ENCODE peak calls at places on chromosome 16, in seven cellular contexts. Z is HFF-Myc, F is tibial artery, P is tibial nerve, H is stomach, V is astrocyte of the spinal cord, O is adrenal gland. B is an unnamed sample.

GRCh38 chr16:57489229-57489628 is 2.9 kb upstream of the DOK4 start:
- DNase-seq in F (no peak), H (no peak), O (no peak), P (peak; percentile 10), V (no peak), Z (no peak), B (no peak)

GRCh38 chr16:48143816-48144215 is 12.0 kb downstream of the ABCC12 start:
- DNase-seq in Z (no peak), V (peak; percentile 10), F (no peak), O (no peak), P (no peak), H (no peak), B (no peak)

GRCh38 chr16:31708348-31708747 is 165.3 kb upstream of the ZNF267 start:
- DNase-seq in O (no peak), P (no peak), V (no peak), H (no peak), F (no peak), Z (no peak), B (no peak)

GRCh38 chr16:68037820-68038597 is 14.9 kb downstream of the DUS2 start:
- DNase-seq in F (no peak), H (no peak), Z (no peak), V (no peak), O (no peak), P (no peak), B (no peak)

GRCh38 chr16:4322121-4323035 is 6.5 kb downstream of the GLIS2 start:
- DNase-seq in O (no peak), Z (no peak), V (no peak), F (peak; percentile 72), P (no peak), H (no peak), B (no peak)

GRCh38 chr16:70163596-70163995 is 10.0 kb upstream of the CLEC18C start:
- DNase-seq in P (no peak), Z (no peak), H (no peak), F (no peak), O (peak; percentile 15), V (no peak), B (no peak)

GRCh38 chr16:23068337-23068736 is 80.9 kb downstream of the USP31 start:
- DNase-seq in H (no peak), O (no peak), F (no peak), P (no peak), Z (no peak), V (no peak), B (no peak)

GRCh38 chr16:81891734-81892364 is 112.8 kb downstream of the PLCG2 start:
- DNase-seq in V (peak; percentile 13), P (no peak), F (peak; percentile 40), Z (no peak), O (no peak), H (no peak), B (no peak)

GRCh38 chr16:72992142-72992601 is 55.8 kb downstream of the ZFHX3 start:
- DNase-seq in V (no peak), Z (no peak), P (no peak), F (peak; percentile 63), O (no peak), H (no peak), B (no peak)

GRCh38 chr16:81610144-81610842 is 165.7 kb downstream of the CMIP start:
- DNase-seq in F (peak; percentile 89), V (peak; percentile 83), H (peak; percentile 58), P (peak; percentile 73), Z (no peak), O (peak; percentile 79), B (no peak)

GRCh38 chr16:68351463-68351862 is 40.6 kb downstream of the PRMT7 start:
- DNase-seq in P (no peak), H (no peak), O (no peak), F (no peak), Z (no peak), V (no peak), B (no peak)

GRCh38 chr16:19859603-19860002 is 25.0 kb downstream of the GPRC5B start:
- DNase-seq in Z (no peak), V (no peak), O (no peak), H (no peak), P (no peak), F (no peak), B (no peak)

GRCh38 chr16:30474684-30475083 is 2.1 kb downstream of the ITGAL start:
- DNase-seq in H (no peak), F (no peak), V (no peak), O (no peak), P (no peak), Z (no peak), B (no peak)

GRCh38 chr16:30473231-30474061 is 904 bp downstream of the ITGAL start:
- DNase-seq in V (no peak), P (no peak), H (no peak), Z (no peak), F (no peak), O (no peak), B (peak; percentile 60)

GRCh38 chr16:30474062-30474452 is 1.5 kb downstream of the ITGAL start:
- DNase-seq in Z (no peak), P (no peak), F (no peak), H (no peak), O (no peak), V (no peak), B (no peak)

GRCh38 chr16:30470632-30471007 is 1.9 kb upstream of the ITGAL start:
- DNase-seq in V (no peak), O (no peak), P (no peak), F (no peak), Z (no peak), H (no peak), B (no peak)

GRCh38 chr16:30472328-30472942 is at the start of gene ITGAL:
- DNase-seq in O (peak; percentile 53), H (peak; percentile 56), Z (no peak), F (no peak), V (no peak), P (no peak), B (peak; percentile 77)
- TF ChIP-seq CTCF in O (no peak), H (no peak), Z (no peak), F (no peak), V (no peak), P (no peak), B (no peak)

DNA sequence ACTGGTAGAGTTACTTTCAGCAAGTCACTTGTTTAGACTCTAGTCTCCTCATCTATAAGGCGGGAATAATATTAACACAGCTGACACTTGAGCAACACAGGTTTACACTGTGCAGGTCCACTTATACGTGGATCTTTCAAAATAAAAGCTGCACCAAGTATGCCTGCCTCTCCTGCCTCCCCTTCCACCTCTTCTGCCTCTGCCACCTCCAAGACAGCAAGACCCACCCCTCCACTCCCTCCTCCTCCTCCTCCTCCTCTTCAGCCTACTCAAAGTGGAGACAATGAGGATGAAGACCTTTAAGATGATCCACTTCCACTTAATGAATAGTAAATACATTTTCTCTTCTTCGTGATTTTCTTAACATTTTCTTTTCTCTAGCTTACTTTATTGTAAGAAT is 285.6 kb downstream of the FTO start:
- DNase-seq in H (no peak), O (no peak), P (no peak), V (no peak), Z (no peak), F (no peak), B (no peak)
- TF ChIP-seq CTCF in H (no peak), O (no peak), P (no peak), V (no peak), Z (no peak), F (no peak), B (no peak)

GRCh38 chr16:24568392-24568791 is 29.0 kb downstream of the RBBP6 start:
- DNase-seq in F (no peak), Z (no peak), P (no peak), H (no peak), V (peak; percentile 40), O (no peak), B (no peak)
- TF ChIP-seq CTCF in F (peak; percentile 14), Z (no peak), P (no peak), H (no peak), V (peak; percentile 34), O (no peak), B (no peak)

DNA sequence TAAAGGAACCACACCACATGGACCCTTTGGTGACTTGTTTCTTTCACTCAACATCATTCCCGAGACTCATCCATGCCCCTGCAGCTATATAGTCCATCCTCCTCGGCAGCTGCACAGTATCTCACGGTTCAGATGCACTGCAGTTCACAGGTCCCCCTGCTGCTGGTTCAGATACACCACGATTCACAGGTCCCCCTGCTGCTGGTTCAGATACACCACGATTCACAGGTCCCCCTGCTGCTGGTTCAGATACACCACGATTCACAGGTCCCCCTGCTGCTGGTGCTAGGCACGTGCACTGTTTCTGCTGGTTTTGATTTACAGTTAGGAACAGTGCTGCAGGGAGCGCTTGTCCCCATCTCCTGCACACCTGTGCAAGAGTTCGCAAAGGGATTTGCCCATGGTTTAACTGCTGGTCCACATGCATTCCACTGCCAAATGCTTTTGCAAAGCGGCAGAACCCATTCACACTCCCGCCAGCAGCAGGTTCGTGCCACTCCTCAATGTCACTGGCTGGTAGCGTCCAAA is 3.8 kb downstream of the HSDL1 start:
- DNase-seq in F (no peak), Z (no peak), P (no peak), V (no peak), O (no peak), H (no peak), B (no peak)
- TF ChIP-seq CTCF in F (no peak), Z (peak; percentile 9), P (no peak), V (no peak), O (no peak), H (no peak), B (no peak)

GRCh38 chr16:62077998-62078397 is 41.8 kb upstream of the CDH8 start:
- DNase-seq in F (no peak), H (no peak), P (no peak), O (no peak), Z (no peak), V (no peak), B (no peak)
- TF ChIP-seq CTCF in F (no peak), H (no peak), P (no peak), O (no peak), Z (no peak), V (peak; percentile 27), B (no peak)

DNA sequence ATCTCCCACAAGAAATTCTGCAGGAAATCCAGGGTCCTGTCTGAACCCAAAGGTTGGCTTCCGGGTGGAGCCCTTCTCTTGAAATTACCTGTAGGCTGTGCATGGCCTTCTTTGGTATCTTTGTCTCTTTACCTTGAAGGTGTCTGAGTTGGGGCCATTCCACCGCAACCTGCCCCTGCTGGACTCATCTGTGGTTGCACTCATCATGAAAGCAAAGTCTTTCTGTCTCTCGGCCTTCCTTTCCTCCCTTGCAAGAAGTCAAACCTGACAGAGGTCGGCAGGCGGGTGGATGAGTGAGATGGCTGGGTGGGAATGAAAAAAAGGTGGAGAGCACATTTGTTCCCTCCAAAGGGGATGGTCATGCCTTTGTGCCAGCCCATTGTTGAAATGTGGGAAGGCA is 25.1 kb downstream of the SALL1 start:
- DNase-seq in Z (no peak), O (no peak), F (no peak), V (no peak), H (no peak), P (no peak), B (no peak)
- TF ChIP-seq CTCF in Z (no peak), O (no peak), F (no peak), V (no peak), H (no peak), P (no peak), B (no peak)

B was measured in natural killer cell.